ENCODE peak calls at places on chromosomes 13 and 19, in seven cellular contexts. One of them, this sample, is unnamed.

GRCh38 chr13:27679396-27679795 is 57.7 kb downstream of the POLR1D start:
- DNase-seq in K562: no peak
- DNase-seq in tibial nerve: no peak
- DNase-seq in transverse colon: no peak
- DNase-seq in GM12878: no peak
- DNase-seq in A549: no peak
- DNase-seq in suprapubic skin: no peak
- DNase-seq in this sample: no peak

GRCh38 chr13:97018029-97018819 is 23.9 kb upstream of the OXGR1 start:
- DNase-seq in K562: peak; percentile 56
- DNase-seq in tibial nerve: peak; percentile 41
- DNase-seq in transverse colon: peak; percentile 14
- DNase-seq in GM12878: no peak
- DNase-seq in A549: no peak
- DNase-seq in suprapubic skin: no peak
- DNase-seq in this sample: peak; percentile 26

GRCh38 chr13:48144413-48145035 is 49.6 kb upstream of the MED4 start:
- DNase-seq in K562: peak; percentile 10
- DNase-seq in tibial nerve: no peak
- DNase-seq in transverse colon: peak; percentile 14
- DNase-seq in GM12878: no peak
- DNase-seq in A549: no peak
- DNase-seq in suprapubic skin: no peak
- DNase-seq in this sample: no peak

GRCh38 chr13:48437381-48437780 is 24.5 kb upstream of the LPAR6 start:
- DNase-seq in K562: no peak
- DNase-seq in tibial nerve: peak; percentile 66
- DNase-seq in transverse colon: peak; percentile 21
- DNase-seq in GM12878: no peak
- DNase-seq in A549: no peak
- DNase-seq in suprapubic skin: peak; percentile 76
- DNase-seq in this sample: peak; percentile 73

GRCh38 chr13:26377038-26377437 is 123.1 kb downstream of the CDK8 start:
- DNase-seq in K562: peak; percentile 18
- DNase-seq in tibial nerve: no peak
- DNase-seq in transverse colon: no peak
- DNase-seq in GM12878: no peak
- DNase-seq in A549: peak; percentile 1
- DNase-seq in suprapubic skin: no peak
- DNase-seq in this sample: no peak

GRCh38 chr19:8329993-8330392 is 8.7 kb downstream of the RPS28 start:
- DNase-seq in K562: no peak
- DNase-seq in tibial nerve: no peak
- DNase-seq in transverse colon: no peak
- DNase-seq in GM12878: no peak
- DNase-seq in A549: no peak
- DNase-seq in suprapubic skin: no peak
- DNase-seq in this sample: no peak

GRCh38 chr19:19211499-19212432 is at the start of gene NCAN:
- DNase-seq in K562: no peak
- DNase-seq in tibial nerve: no peak
- DNase-seq in transverse colon: no peak
- DNase-seq in GM12878: no peak
- DNase-seq in A549: no peak
- DNase-seq in suprapubic skin: no peak
- DNase-seq in this sample: no peak

GRCh38 chr19:28553005-28553404 is 659.9 kb downstream of the UQCRFS1 start:
- DNase-seq in K562: peak; percentile 74
- DNase-seq in tibial nerve: no peak
- DNase-seq in transverse colon: no peak
- DNase-seq in GM12878: no peak
- DNase-seq in A549: no peak
- DNase-seq in suprapubic skin: no peak
- DNase-seq in this sample: no peak

GRCh38 chr13:51645154-51645650 is 60.9 kb downstream of the WDFY2 start:
- DNase-seq in K562: no peak
- DNase-seq in tibial nerve: no peak
- DNase-seq in transverse colon: no peak
- DNase-seq in GM12878: no peak
- DNase-seq in A549: no peak
- DNase-seq in suprapubic skin: no peak
- DNase-seq in this sample: peak; percentile 40

GRCh38 chr19:46256855-46257254 is 27.3 kb downstream of the IGFL1 start:
- DNase-seq in K562: no peak
- DNase-seq in tibial nerve: no peak
- DNase-seq in transverse colon: no peak
- DNase-seq in GM12878: no peak
- DNase-seq in A549: no peak
- DNase-seq in suprapubic skin: no peak
- DNase-seq in this sample: no peak

GRCh38 chr19:6667114-6667627 is 2.8 kb downstream of the TNFSF14 start:
- DNase-seq in K562: peak; percentile 62
- DNase-seq in tibial nerve: no peak
- DNase-seq in transverse colon: no peak
- DNase-seq in GM12878: no peak
- DNase-seq in A549: no peak
- DNase-seq in suprapubic skin: no peak
- DNase-seq in this sample: no peak

GRCh38 chr13:100146534-100146933 is 57.6 kb downstream of the PCCA start:
- DNase-seq in K562: no peak
- DNase-seq in tibial nerve: no peak
- DNase-seq in transverse colon: no peak
- DNase-seq in GM12878: no peak
- DNase-seq in A549: no peak
- DNase-seq in suprapubic skin: no peak
- DNase-seq in this sample: no peak

GRCh38 chr19:39100500-39101166 is 16.5 kb downstream of the ACP7 start:
- DNase-seq in K562: no peak
- DNase-seq in tibial nerve: no peak
- DNase-seq in transverse colon: no peak
- DNase-seq in GM12878: no peak
- DNase-seq in A549: no peak
- DNase-seq in suprapubic skin: no peak
- DNase-seq in this sample: no peak

GRCh38 chr19:2615782-2616181 is 86.7 kb downstream of the GNG7 start:
- DNase-seq in K562: no peak
- DNase-seq in tibial nerve: no peak
- DNase-seq in transverse colon: no peak
- DNase-seq in GM12878: no peak
- DNase-seq in A549: no peak
- DNase-seq in suprapubic skin: no peak
- DNase-seq in this sample: no peak

GRCh38 chr19:30516586-30516985 is 144.4 kb downstream of the ZNF536 start:
- DNase-seq in K562: no peak
- DNase-seq in tibial nerve: no peak
- DNase-seq in transverse colon: no peak
- DNase-seq in GM12878: no peak
- DNase-seq in A549: no peak
- DNase-seq in suprapubic skin: no peak
- DNase-seq in this sample: no peak

GRCh38 chr13:21124853-21125252 is 51.5 kb downstream of the SKA3 start:
- DNase-seq in K562: no peak
- DNase-seq in tibial nerve: no peak
- DNase-seq in transverse colon: no peak
- DNase-seq in GM12878: no peak
- DNase-seq in A549: no peak
- DNase-seq in suprapubic skin: peak; percentile 47
- DNase-seq in this sample: no peak

GRCh38 chr19:495440-496332 is 600 bp upstream of the MADCAM1 start:
- DNase-seq in K562: peak; percentile 66
- DNase-seq in tibial nerve: no peak
- DNase-seq in transverse colon: no peak
- DNase-seq in GM12878: no peak
- DNase-seq in A549: peak; percentile 49
- DNase-seq in suprapubic skin: no peak
- DNase-seq in this sample: peak; percentile 39

GRCh38 chr13:40528881-40529280 is 137.6 kb downstream of the FOXO1 start:
- DNase-seq in K562: no peak
- DNase-seq in tibial nerve: no peak
- DNase-seq in transverse colon: no peak
- DNase-seq in GM12878: no peak
- DNase-seq in A549: no peak
- DNase-seq in suprapubic skin: no peak
- DNase-seq in this sample: no peak

GRCh38 chr19:1219786-1220451 is 14.3 kb downstream of the STK11 start:
- DNase-seq in K562: no peak
- DNase-seq in tibial nerve: no peak
- DNase-seq in transverse colon: no peak
- DNase-seq in GM12878: no peak
- DNase-seq in A549: no peak
- DNase-seq in suprapubic skin: no peak
- DNase-seq in this sample: no peak

GRCh38 chr19:55526216-55527196 is 10.4 kb downstream of the SBK2 start:
- DNase-seq in K562: no peak
- DNase-seq in tibial nerve: no peak
- DNase-seq in transverse colon: peak; percentile 80
- DNase-seq in GM12878: no peak
- DNase-seq in A549: peak; percentile 82
- DNase-seq in suprapubic skin: no peak
- DNase-seq in this sample: peak; percentile 63

GRCh38 chr13:113969973-113970611 is 3.8 kb downstream of the C13orf46 start:
- DNase-seq in K562: no peak
- DNase-seq in tibial nerve: no peak
- DNase-seq in transverse colon: peak; percentile 76
- DNase-seq in GM12878: no peak
- DNase-seq in A549: no peak
- DNase-seq in suprapubic skin: peak; percentile 68
- DNase-seq in this sample: peak; percentile 9

GRCh38 chr19:34224996-34225658 is 29.2 kb upstream of the GARRE1 start:
- DNase-seq in K562: no peak
- DNase-seq in tibial nerve: no peak
- DNase-seq in transverse colon: no peak
- DNase-seq in GM12878: no peak
- DNase-seq in A549: no peak
- DNase-seq in suprapubic skin: no peak
- DNase-seq in this sample: no peak

GRCh38 chr13:80010286-80010831 is 330.6 kb downstream of the SPRY2 start:
- DNase-seq in K562: no peak
- DNase-seq in tibial nerve: no peak
- DNase-seq in transverse colon: no peak
- DNase-seq in GM12878: no peak
- DNase-seq in A549: no peak
- DNase-seq in suprapubic skin: no peak
- DNase-seq in this sample: no peak
- TF ChIP-seq EP300 in K562: no peak
- TF ChIP-seq EP300 in tibial nerve: no peak
- TF ChIP-seq EP300 in transverse colon: no peak
- TF ChIP-seq EP300 in GM12878: no peak
- TF ChIP-seq EP300 in A549: no peak
- TF ChIP-seq EP300 in suprapubic skin: no peak
- TF ChIP-seq EP300 in this sample: no peak

GRCh38 chr19:57191141-57192063 is at the start of gene ZNF264:
- DNase-seq in K562: peak; percentile 58
- DNase-seq in tibial nerve: peak; percentile 80
- DNase-seq in transverse colon: peak; percentile 92
- DNase-seq in GM12878: peak; percentile 49
- DNase-seq in A549: peak; percentile 77
- DNase-seq in suprapubic skin: peak; percentile 93
- DNase-seq in this sample: peak; percentile 89
- TF ChIP-seq POLR2A in K562: peak; percentile 62
- TF ChIP-seq POLR2A in tibial nerve: peak; percentile 36
- TF ChIP-seq POLR2A in transverse colon: peak; percentile 44
- TF ChIP-seq POLR2A in GM12878: peak; percentile 89
- TF ChIP-seq POLR2A in A549: no peak
- TF ChIP-seq POLR2A in suprapubic skin: no peak
- TF ChIP-seq POLR2A in this sample: peak; percentile 36

GRCh38 chr13:107870400-107870799 is 344.9 kb downstream of the LIG4 start:
- DNase-seq in K562: no peak
- DNase-seq in tibial nerve: no peak
- DNase-seq in transverse colon: no peak
- DNase-seq in GM12878: no peak
- DNase-seq in A549: no peak
- DNase-seq in suprapubic skin: no peak
- DNase-seq in this sample: no peak
- TF ChIP-seq CTCF in K562: no peak
- TF ChIP-seq CTCF in tibial nerve: no peak
- TF ChIP-seq CTCF in transverse colon: no peak
- TF ChIP-seq CTCF in GM12878: no peak
- TF ChIP-seq CTCF in A549: no peak
- TF ChIP-seq CTCF in suprapubic skin: no peak
- TF ChIP-seq CTCF in this sample: no peak

GRCh38 chr19:54173951-54174817 is 1.2 kb upstream of the TMC4 start:
- DNase-seq in K562: no peak
- DNase-seq in tibial nerve: no peak
- DNase-seq in transverse colon: no peak
- DNase-seq in GM12878: no peak
- DNase-seq in A549: no peak
- DNase-seq in suprapubic skin: no peak
- DNase-seq in this sample: no peak

GRCh38 chr19:54168174-54168917 is 4.6 kb downstream of the TMC4 start:
- DNase-seq in K562: peak; percentile 94
- DNase-seq in tibial nerve: peak; percentile 94
- DNase-seq in transverse colon: peak; percentile 96
- DNase-seq in GM12878: no peak
- DNase-seq in A549: peak; percentile 95
- DNase-seq in suprapubic skin: peak; percentile 90
- DNase-seq in this sample: peak; percentile 96

GRCh38 chr19:54169149-54169731 is 3.7 kb downstream of the TMC4 start:
- DNase-seq in K562: no peak
- DNase-seq in tibial nerve: no peak
- DNase-seq in transverse colon: no peak
- DNase-seq in GM12878: no peak
- DNase-seq in A549: no peak
- DNase-seq in suprapubic skin: no peak
- DNase-seq in this sample: no peak

GRCh38 chr19:54172413-54172763 is 572 bp downstream of the TMC4 start:
- DNase-seq in K562: no peak
- DNase-seq in tibial nerve: no peak
- DNase-seq in transverse colon: peak; percentile 57
- DNase-seq in GM12878: no peak
- DNase-seq in A549: no peak
- DNase-seq in suprapubic skin: no peak
- DNase-seq in this sample: no peak

DNA sequence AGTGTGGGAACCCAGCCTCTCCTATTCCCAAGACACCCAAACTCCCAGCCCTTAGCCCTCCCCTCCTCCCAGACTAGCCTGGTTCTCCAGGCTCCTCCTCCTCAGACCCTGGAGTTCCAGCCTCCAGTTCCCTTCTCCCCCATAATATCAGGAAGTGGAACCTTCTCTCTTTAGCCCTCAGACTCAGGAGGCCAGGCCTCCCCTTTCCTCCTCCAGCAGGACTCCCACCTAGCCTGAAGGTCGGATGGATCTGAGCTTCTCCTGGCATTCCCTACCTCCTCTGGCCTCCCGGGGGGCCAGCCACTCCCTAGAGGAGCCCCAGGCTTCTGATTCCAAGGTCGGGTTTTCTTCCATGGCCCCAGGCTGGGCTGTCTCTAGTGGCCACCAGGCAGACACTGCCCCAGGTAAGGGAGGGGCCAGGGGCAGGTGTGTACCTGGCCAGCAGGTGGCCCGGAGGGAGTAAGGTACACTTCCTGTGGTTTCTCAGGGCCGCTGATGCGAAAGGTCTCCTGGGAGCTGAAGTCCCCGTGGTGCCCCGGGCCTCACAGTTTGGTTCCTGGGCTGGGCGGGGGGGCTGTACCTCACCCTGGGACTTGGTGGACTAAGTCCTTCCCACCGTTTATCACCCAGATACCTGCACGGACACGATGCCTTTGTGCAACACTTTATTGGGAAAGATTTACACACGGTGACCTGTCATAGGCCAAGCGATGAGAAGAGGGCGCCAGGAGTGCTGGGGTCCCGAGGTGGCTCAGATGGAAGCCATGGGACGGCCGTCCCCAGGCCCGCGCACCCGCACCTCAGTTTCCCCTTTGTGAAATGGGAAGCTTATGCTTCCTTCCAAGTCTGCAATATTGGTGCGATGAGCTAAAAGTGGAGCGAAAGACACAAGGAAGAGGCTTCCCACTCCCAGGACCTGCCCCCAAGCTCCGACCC is at the start of gene TMC4:
- DNase-seq in K562: peak; percentile 55
- DNase-seq in tibial nerve: no peak
- DNase-seq in transverse colon: peak; percentile 85
- DNase-seq in GM12878: no peak
- DNase-seq in A549: no peak
- DNase-seq in suprapubic skin: no peak
- DNase-seq in this sample: no peak
- TF ChIP-seq EP300 in K562: no peak
- TF ChIP-seq EP300 in tibial nerve: no peak
- TF ChIP-seq EP300 in transverse colon: no peak
- TF ChIP-seq EP300 in GM12878: no peak
- TF ChIP-seq EP300 in A549: no peak
- TF ChIP-seq EP300 in suprapubic skin: no peak
- TF ChIP-seq EP300 in this sample: no peak

This sample was measured in ovary.